ENCODE peak calls at places on chromosomes 6 and 20, in four cellular contexts. R is GM12878, N is SK-N-SH, M is HepG2. H is an unnamed sample.

GRCh38 chr6:41451039-41451438 is 95.1 kb upstream of the FOXP4 start:
- DNase-seq in N (peak), R (no peak), M (no peak), H (peak)

GRCh38 chr20:32832664-32833063 is 12.9 kb downstream of the MAPRE1 start:
- DNase-seq in M (no peak), R (no peak), N (no peak), H (no peak)

GRCh38 chr6:13248053-13248452 is 80.3 kb downstream of the TBC1D7 start:
- DNase-seq in M (peak), N (no peak), R (no peak), H (no peak)

GRCh38 chr20:33859157-33859695 is 48.1 kb downstream of the CHMP4B start:
- DNase-seq in R (no peak), M (peak), N (no peak), H (no peak)

GRCh38 chr20:25220021-25220730 is 24.7 kb downstream of the ENTPD6 start:
- DNase-seq in N (peak), M (no peak), R (no peak), H (peak)

GRCh38 chr6:56279346-56280080 is 32.1 kb upstream of the COL21A1 start:
- DNase-seq in N (no peak), R (no peak), M (peak), H (no peak)

GRCh38 chr6:1263850-1264377 is 48.0 kb upstream of the FOXQ1 start:
- DNase-seq in M (peak), N (no peak), R (no peak), H (no peak)

GRCh38 chr20:11901127-11901526 is 16.6 kb upstream of the BTBD3 start:
- DNase-seq in R (no peak), N (no peak), M (peak), H (no peak)

GRCh38 chr6:155154158-155154830 is 109.5 kb upstream of the CLDN20 start:
- DNase-seq in N (peak), M (peak), R (no peak), H (peak)

GRCh38 chr6:91387290-91388062 is 800.6 kb upstream of the MAP3K7 start:
- DNase-seq in M (no peak), R (no peak), N (no peak), H (no peak)

GRCh38 chr20:32538526-32538918 is 46.6 kb downstream of the NOL4L start:
- DNase-seq in R (no peak), N (no peak), M (no peak), H (no peak)

GRCh38 chr20:44646641-44647274 is 4.7 kb downstream of the ADA start:
- DNase-seq in M (no peak), N (no peak), R (peak), H (no peak)

GRCh38 chr20:46077642-46078305 is 12.0 kb downstream of the NCOA5 start:
- DNase-seq in R (no peak), N (no peak), M (no peak), H (no peak)

GRCh38 chr6:44264154-44265002 is 973 bp downstream of the NFKBIE start:
- DNase-seq in M (no peak), R (no peak), N (peak), H (peak)

GRCh38 chr6:90025418-90026089 is 131.3 kb downstream of the GJA10 start:
- DNase-seq in N (peak), M (no peak), R (no peak), H (no peak)

GRCh38 chr20:17036546-17036945 is 190.3 kb upstream of the PCSK2 start:
- DNase-seq in N (no peak), M (no peak), R (no peak), H (no peak)

GRCh38 chr6:2959909-2960719 is 11.3 kb downstream of the SERPINB6 start:
- DNase-seq in N (no peak), M (no peak), R (no peak), H (no peak)

GRCh38 chr6:38004908-38005307 is 185.4 kb downstream of the ZFAND3 start:
- DNase-seq in M (no peak), N (no peak), R (no peak), H (no peak)

GRCh38 chr20:61359254-61359653 is 107.2 kb downstream of the CDH4 start:
- DNase-seq in R (no peak), M (no peak), N (no peak), H (no peak)

GRCh38 chr6:43790031-43790430 is 20.0 kb downstream of the VEGFA start:
- DNase-seq in N (no peak), M (no peak), R (no peak), H (no peak)

GRCh38 chr6:158008894-158009891 is 27.5 kb downstream of the SYNJ2 start:
- DNase-seq in R (no peak), M (no peak), N (peak), H (peak)

GRCh38 chr6:33740794-33741193 is 5.9 kb downstream of the IP6K3 start:
- DNase-seq in M (no peak), R (no peak), N (no peak), H (no peak)

GRCh38 chr20:2451939-2452732 is 18.5 kb downstream of the SNRPB start:
- DNase-seq in M (peak), N (peak), R (no peak), H (peak)

GRCh38 chr6:119446623-119447008 is 97.1 kb upstream of the MAN1A1 start:
- DNase-seq in R (no peak), N (no peak), M (no peak), H (no peak)

GRCh38 chr6:162538643-162539064 is 188.9 kb downstream of the PRKN start:
- DNase-seq in N (peak), M (no peak), R (no peak), H (no peak)

GRCh38 chr6:68975064-68975463 is 340.0 kb downstream of the ADGRB3 start:
- DNase-seq in R (no peak), N (peak), M (no peak), H (no peak)

GRCh38 chr6:130717657-130718056 is 109.5 kb upstream of the SMLR1 start:
- DNase-seq in N (no peak), M (no peak), R (no peak), H (no peak)

GRCh38 chr20:20235681-20236080 is 132.2 kb upstream of the INSM1 start:
- DNase-seq in R (no peak), M (no peak), N (no peak), H (no peak)

GRCh38 chr6:111122458-111123286 is 35.4 kb downstream of the SLC16A10 start:
- DNase-seq in R (no peak), M (no peak), N (no peak), H (no peak)

GRCh38 chr6:57221191-57221935 is 744 bp downstream of the RAB23 start:
- DNase-seq in R (no peak), M (peak), N (peak), H (peak)

GRCh38 chr6:13395272-13396237 is 67.2 kb upstream of the TBC1D7 start:
- DNase-seq in M (peak), R (no peak), N (peak), H (peak)

GRCh38 chr6:155693573-155694428 is 238.2 kb upstream of the NOX3 start:
- DNase-seq in M (no peak), N (no peak), R (no peak), H (no peak)

GRCh38 chr6:43278524-43279078 is 19.5 kb upstream of the SLC22A7 start:
- DNase-seq in N (no peak), M (peak), R (no peak), H (no peak)

GRCh38 chr6:157987788-157988699 is 6.4 kb downstream of the SYNJ2 start:
- DNase-seq in R (no peak), M (no peak), N (no peak), H (no peak)

GRCh38 chr6:144647971-144648651 is 363.0 kb downstream of the UTRN start:
- DNase-seq in M (peak), R (no peak), N (no peak), H (no peak)

GRCh38 chr20:50548396-50548795 is 38.2 kb downstream of the PTPN1 start:
- DNase-seq in R (no peak), N (no peak), M (no peak), H (no peak)

GRCh38 chr6:2807342-2808090 is 34.1 kb downstream of the SERPINB1 start:
- DNase-seq in M (no peak), R (no peak), N (no peak), H (no peak)

GRCh38 chr20:44437497-44437896 is 38.2 kb upstream of the TTPAL start:
- DNase-seq in N (no peak), R (no peak), M (no peak), H (no peak)

GRCh38 chr20:8143474-8143873 is 11.4 kb downstream of the PLCB1 start:
- DNase-seq in M (no peak), R (no peak), N (no peak), H (no peak)

GRCh38 chr6:158015545-158015944 is 33.9 kb downstream of the SYNJ2 start:
- DNase-seq in M (no peak), R (no peak), N (no peak), H (no peak)

DNA sequence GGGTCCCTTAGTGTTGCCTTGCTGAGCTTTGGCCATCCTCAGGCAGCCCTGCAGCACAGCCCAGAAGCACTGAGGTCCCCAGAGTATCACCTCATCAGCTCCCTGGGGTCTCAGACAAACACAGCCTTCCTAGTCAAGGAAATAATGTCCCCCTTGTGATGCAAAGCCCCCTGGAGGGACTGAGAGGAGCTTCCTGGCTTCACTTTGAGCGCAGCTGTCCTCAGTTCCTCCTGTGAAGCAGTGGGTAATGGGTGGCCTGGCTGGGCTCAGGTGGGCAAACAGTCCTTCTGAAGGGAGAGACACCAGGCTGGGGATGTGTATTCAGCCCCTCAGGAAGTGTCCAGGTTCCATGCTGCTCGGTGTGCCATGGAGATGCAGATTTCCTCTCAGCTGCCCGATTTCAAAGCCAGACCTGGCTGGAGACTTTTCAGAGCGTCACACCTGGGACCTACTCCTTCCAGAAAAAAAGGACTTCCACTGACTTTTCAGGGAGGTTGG is 79.2 kb upstream of the FOXA2 start:
- DNase-seq in M (no peak), R (no peak), N (no peak), H (no peak)
- H2AFZ ChIP-seq in M (no peak), R (no peak), N (no peak), H (no peak)

GRCh38 chr6:16334671-16335070 is 96.3 kb downstream of the GMPR start:
- DNase-seq in R (no peak), N (no peak), M (no peak), H (no peak)
- TF ChIP-seq EP300 in R (no peak), N (peak), M (no peak), H (no peak)

DNA sequence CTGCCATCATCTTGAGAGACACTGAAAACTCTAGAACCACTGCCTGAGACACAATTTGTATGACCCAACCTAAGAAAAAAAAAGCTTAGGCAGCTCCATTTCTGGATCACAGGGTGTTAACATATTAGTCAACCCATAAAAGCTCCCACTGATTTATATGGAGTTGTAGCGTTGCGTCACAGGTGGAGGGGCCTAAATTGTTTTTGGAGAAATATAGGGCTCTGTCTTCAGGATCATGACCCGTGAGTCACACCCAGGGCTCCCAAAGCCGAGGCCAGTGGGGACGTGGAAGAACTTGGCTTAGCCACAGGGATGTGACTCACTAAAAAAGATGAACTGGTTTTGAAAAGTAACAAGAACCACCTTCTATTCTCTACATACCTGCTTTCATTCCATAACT is 116.5 kb upstream of the BMP2 start:
- DNase-seq in M (no peak), R (no peak), N (no peak), H (no peak)
- TF ChIP-seq ZBTB33 in M (no peak), R (no peak), N (no peak), H (no peak)

DNA sequence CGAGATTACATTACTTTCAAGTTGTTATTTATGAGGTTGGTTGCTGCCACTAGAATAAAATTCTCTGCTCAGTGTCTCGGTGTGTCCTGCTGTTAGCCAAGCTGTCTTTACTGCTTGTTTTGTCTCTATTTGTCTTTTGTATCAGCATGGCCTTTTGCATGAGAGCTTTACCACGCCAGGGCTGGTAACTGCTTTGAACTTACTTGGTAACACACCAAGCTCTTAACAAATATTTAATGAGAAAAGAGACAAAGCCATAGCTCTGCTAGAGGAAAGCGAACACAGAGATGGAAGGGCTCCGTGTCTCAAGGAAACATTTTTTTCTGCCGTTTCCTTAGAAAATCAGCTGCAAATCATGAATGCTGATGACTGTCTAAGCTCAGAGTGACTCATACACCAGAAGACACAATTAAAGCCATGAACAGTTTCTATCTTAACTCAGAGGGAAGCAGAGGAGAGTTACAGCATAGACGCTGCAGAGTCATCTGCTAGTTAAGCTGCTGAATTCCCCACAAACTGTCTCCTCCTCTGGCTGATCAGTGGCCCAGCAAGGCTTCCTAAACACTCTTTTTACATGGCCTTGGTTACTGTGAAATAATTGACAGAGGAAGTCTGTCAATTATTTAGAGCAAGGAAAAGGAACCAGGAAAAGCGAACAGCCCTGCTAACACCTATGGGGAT is 44.8 kb downstream of the AGPAT4 start:
- DNase-seq in R (no peak), N (no peak), M (no peak), H (peak)
- H2AFZ ChIP-seq in R (no peak), N (peak), M (no peak), H (peak)

GRCh38 chr6:120816862-120817261 is 517.4 kb downstream of the TBC1D32 start:
- DNase-seq in R (no peak), N (no peak), M (no peak), H (no peak)
- TF ChIP-seq EP300 in R (no peak), N (no peak), M (no peak), H (no peak)

GRCh38 chr6:20319520-20320357 is 81.9 kb upstream of the E2F3 start:
- DNase-seq in R (peak), N (no peak), M (no peak), H (no peak)
- TF ChIP-seq ZBTB33 in R (no peak), N (no peak), M (no peak), H (no peak)

GRCh38 chr6:102571236-102571908 is 1177.9 kb downstream of the GRIK2 start:
- DNase-seq in R (no peak), N (no peak), M (no peak), H (no peak)
- H2AFZ ChIP-seq in R (no peak), N (no peak), M (no peak), H (no peak)

DNA sequence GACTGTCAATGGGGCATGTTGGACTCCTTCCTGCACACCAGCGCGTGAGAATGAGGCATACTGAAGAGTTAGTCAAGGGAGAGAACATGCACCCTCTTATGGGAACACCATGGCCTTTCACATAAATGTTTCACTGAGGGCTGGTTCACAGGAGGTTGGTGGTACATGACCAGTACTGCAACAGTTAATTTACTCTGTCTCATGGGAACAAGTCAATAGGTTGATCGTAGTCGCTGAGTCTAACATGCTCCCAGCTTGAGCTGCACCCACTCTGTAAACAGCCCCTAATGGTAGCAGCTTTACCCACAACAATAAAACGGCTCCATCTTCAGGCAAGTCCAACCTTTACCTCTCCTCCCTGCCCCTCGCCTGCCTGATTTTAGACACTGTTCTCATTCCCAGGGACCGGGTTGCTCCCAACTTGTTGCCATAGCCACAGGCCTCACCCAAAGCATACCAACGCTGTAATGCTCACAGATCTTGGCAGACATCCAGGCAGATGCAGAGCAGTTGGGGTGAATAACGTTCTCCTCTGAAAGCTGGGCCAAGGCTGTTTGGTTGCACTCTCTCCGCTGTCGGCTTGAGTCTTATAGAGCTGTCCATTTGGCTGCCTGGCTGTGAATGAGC is 111.3 kb downstream of the LY86 start:
- DNase-seq in R (no peak), M (no peak), N (peak), H (peak)
- TF ChIP-seq EP300 in R (no peak), M (no peak), N (no peak), H (no peak)

GRCh38 chr20:38602185-38602581 is 574 bp downstream of the ARHGAP40 start:
- DNase-seq in R (no peak), M (no peak), N (no peak), H (no peak)

GRCh38 chr20:38603286-38603685 is 1.7 kb downstream of the ARHGAP40 start:
- DNase-seq in M (no peak), N (no peak), R (no peak), H (no peak)

GRCh38 chr20:38607351-38607750 is 5.7 kb downstream of the ARHGAP40 start:
- DNase-seq in M (no peak), N (no peak), R (no peak), H (no peak)

GRCh38 chr20:38608188-38608587 is 6.6 kb downstream of the ARHGAP40 start:
- DNase-seq in R (no peak), M (no peak), N (no peak), H (no peak)

DNA sequence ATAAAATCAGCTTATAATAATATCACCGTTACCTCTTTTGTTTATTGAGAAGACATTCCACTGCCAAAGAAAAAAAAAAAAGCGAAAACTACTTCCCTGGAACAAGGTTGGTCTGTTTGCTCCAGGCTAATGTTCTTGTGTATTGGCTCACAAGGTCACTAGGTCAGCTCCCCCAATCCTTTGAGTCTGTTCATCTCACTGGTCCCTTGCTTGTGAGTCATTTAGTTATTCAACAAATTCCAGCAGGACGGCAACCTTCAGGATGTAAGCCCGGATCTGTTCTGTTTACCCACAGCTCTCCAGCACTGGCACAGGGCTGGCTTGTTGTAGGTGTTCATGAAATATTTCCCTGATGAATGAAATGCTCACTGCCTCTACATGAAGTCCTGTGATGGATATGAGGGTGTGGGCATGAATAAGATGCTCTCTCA is 3.3 kb downstream of the ARHGAP40 start:
- DNase-seq in M (peak), R (no peak), N (no peak), H (no peak)
- TF ChIP-seq ZBTB33 in M (peak), R (no peak), N (no peak), H (no peak)

GRCh38 chr6:168248148-168248620 is 71.4 kb downstream of the DACT2 start:
- DNase-seq in N (no peak), R (no peak), M (peak), H (no peak)
- H2AFZ ChIP-seq in N (no peak), R (no peak), M (no peak), H (no peak)

H was measured in K562.